ENCODE peak calls at places on chromosomes 2 and 18, in ten cellular contexts. One of them, this sample, is unnamed.

GRCh38 chr2:235746257-235746934 is 252.6 kb downstream of the AGAP1 start:
- DNase-seq in RWPE1: peak; percentile 79
- DNase-seq in bronchial epithelial cell: peak; percentile 73
- DNase-seq in endothelial cell of umbilical vein: peak; percentile 77
- DNase-seq in testis: peak; percentile 76
- DNase-seq in WTC11: peak; percentile 72
- DNase-seq in astrocyte: peak; percentile 73
- DNase-seq in choroid plexus epithelial cell: peak; percentile 93
- DNase-seq in foreskin keratinocyte: peak; percentile 59
- DNase-seq in neural crest cell: peak; percentile 59
- DNase-seq in this sample: no peak

GRCh38 chr2:118667366-118667765 is 180.1 kb downstream of the EN1 start:
- DNase-seq in RWPE1: no peak
- DNase-seq in bronchial epithelial cell: no peak
- DNase-seq in endothelial cell of umbilical vein: no peak
- DNase-seq in testis: no peak
- DNase-seq in WTC11: no peak
- DNase-seq in astrocyte: peak; percentile 89
- DNase-seq in choroid plexus epithelial cell: no peak
- DNase-seq in foreskin keratinocyte: no peak
- DNase-seq in neural crest cell: no peak
- DNase-seq in this sample: no peak

GRCh38 chr2:35298493-35298892 is 1057.1 kb upstream of the CRIM1 start:
- DNase-seq in RWPE1: peak; percentile 44
- DNase-seq in bronchial epithelial cell: peak; percentile 43
- DNase-seq in endothelial cell of umbilical vein: peak; percentile 92
- DNase-seq in testis: no peak
- DNase-seq in WTC11: no peak
- DNase-seq in astrocyte: peak; percentile 90
- DNase-seq in choroid plexus epithelial cell: peak; percentile 66
- DNase-seq in foreskin keratinocyte: peak; percentile 23
- DNase-seq in neural crest cell: no peak
- DNase-seq in this sample: no peak

GRCh38 chr2:200199005-200199404 is 107.5 kb upstream of the SPATS2L start:
- DNase-seq in RWPE1: no peak
- DNase-seq in bronchial epithelial cell: no peak
- DNase-seq in endothelial cell of umbilical vein: no peak
- DNase-seq in testis: no peak
- DNase-seq in WTC11: no peak
- DNase-seq in astrocyte: no peak
- DNase-seq in choroid plexus epithelial cell: no peak
- DNase-seq in foreskin keratinocyte: no peak
- DNase-seq in neural crest cell: no peak
- DNase-seq in this sample: no peak

GRCh38 chr2:33275689-33276444 is 200.6 kb upstream of the RASGRP3 start:
- DNase-seq in RWPE1: peak; percentile 87
- DNase-seq in bronchial epithelial cell: peak; percentile 98
- DNase-seq in endothelial cell of umbilical vein: peak; percentile 80
- DNase-seq in testis: no peak
- DNase-seq in WTC11: no peak
- DNase-seq in astrocyte: peak; percentile 98
- DNase-seq in choroid plexus epithelial cell: peak; percentile 98
- DNase-seq in foreskin keratinocyte: peak; percentile 56
- DNase-seq in neural crest cell: no peak
- DNase-seq in this sample: peak; percentile 35

GRCh38 chr2:152453129-152453642 is 118.2 kb downstream of the FMNL2 start:
- DNase-seq in RWPE1: no peak
- DNase-seq in bronchial epithelial cell: no peak
- DNase-seq in endothelial cell of umbilical vein: no peak
- DNase-seq in testis: no peak
- DNase-seq in WTC11: peak; percentile 28
- DNase-seq in astrocyte: no peak
- DNase-seq in choroid plexus epithelial cell: peak; percentile 41
- DNase-seq in foreskin keratinocyte: no peak
- DNase-seq in neural crest cell: peak; percentile 44
- DNase-seq in this sample: no peak

GRCh38 chr2:181362561-181362960 is 94.6 kb upstream of the ITGA4 start:
- DNase-seq in RWPE1: no peak
- DNase-seq in bronchial epithelial cell: no peak
- DNase-seq in endothelial cell of umbilical vein: no peak
- DNase-seq in testis: no peak
- DNase-seq in WTC11: no peak
- DNase-seq in astrocyte: no peak
- DNase-seq in choroid plexus epithelial cell: no peak
- DNase-seq in foreskin keratinocyte: no peak
- DNase-seq in neural crest cell: no peak
- DNase-seq in this sample: no peak

GRCh38 chr2:217327981-217328760 is 468.3 kb upstream of the TNP1 start:
- DNase-seq in RWPE1: no peak
- DNase-seq in bronchial epithelial cell: no peak
- DNase-seq in endothelial cell of umbilical vein: no peak
- DNase-seq in testis: no peak
- DNase-seq in WTC11: no peak
- DNase-seq in astrocyte: peak; percentile 52
- DNase-seq in choroid plexus epithelial cell: no peak
- DNase-seq in foreskin keratinocyte: no peak
- DNase-seq in neural crest cell: no peak
- DNase-seq in this sample: no peak

GRCh38 chr2:135162377-135162776 is 110.3 kb downstream of the RAB3GAP1 start:
- DNase-seq in RWPE1: no peak
- DNase-seq in bronchial epithelial cell: peak; percentile 55
- DNase-seq in endothelial cell of umbilical vein: no peak
- DNase-seq in testis: no peak
- DNase-seq in WTC11: no peak
- DNase-seq in astrocyte: no peak
- DNase-seq in choroid plexus epithelial cell: no peak
- DNase-seq in foreskin keratinocyte: peak; percentile 20
- DNase-seq in neural crest cell: no peak
- DNase-seq in this sample: no peak

DNA sequence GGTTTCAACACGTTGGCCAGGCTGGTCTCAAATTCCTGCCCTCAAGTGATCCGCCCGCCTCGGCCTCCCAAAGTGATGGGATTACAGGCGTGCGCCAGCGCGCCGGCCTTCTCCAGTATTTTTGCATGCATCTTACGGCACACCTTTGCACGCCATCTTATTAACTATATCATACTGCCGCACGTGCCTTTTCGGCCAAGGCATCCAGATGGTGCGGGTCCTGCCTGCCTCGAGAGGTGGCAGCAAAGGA is 759 bp upstream of the ING5 start:
- DNase-seq in RWPE1: no peak
- DNase-seq in bronchial epithelial cell: peak; percentile 67
- DNase-seq in endothelial cell of umbilical vein: no peak
- DNase-seq in testis: no peak
- DNase-seq in WTC11: no peak
- DNase-seq in astrocyte: peak; percentile 39
- DNase-seq in choroid plexus epithelial cell: peak; percentile 62
- DNase-seq in foreskin keratinocyte: peak; percentile 66
- DNase-seq in neural crest cell: no peak
- DNase-seq in this sample: no peak
- TF ChIP-seq CTCF in RWPE1: peak; percentile 66
- TF ChIP-seq CTCF in bronchial epithelial cell: peak; percentile 55
- TF ChIP-seq CTCF in endothelial cell of umbilical vein: peak; percentile 26
- TF ChIP-seq CTCF in testis: peak; percentile 24
- TF ChIP-seq CTCF in WTC11: no peak
- TF ChIP-seq CTCF in astrocyte: no peak
- TF ChIP-seq CTCF in choroid plexus epithelial cell: peak; percentile 36
- TF ChIP-seq CTCF in foreskin keratinocyte: peak; percentile 68
- TF ChIP-seq CTCF in neural crest cell: peak; percentile 52
- TF ChIP-seq CTCF in this sample: peak; percentile 63

GRCh38 chr2:23563673-23564617 is 179.0 kb downstream of the KLHL29 start:
- DNase-seq in RWPE1: peak; percentile 56
- DNase-seq in bronchial epithelial cell: peak; percentile 74
- DNase-seq in endothelial cell of umbilical vein: no peak
- DNase-seq in testis: no peak
- DNase-seq in WTC11: peak; percentile 36
- DNase-seq in astrocyte: peak; percentile 39
- DNase-seq in choroid plexus epithelial cell: peak; percentile 57
- DNase-seq in foreskin keratinocyte: peak; percentile 26
- DNase-seq in neural crest cell: no peak
- DNase-seq in this sample: no peak
- TF ChIP-seq CTCF in RWPE1: peak; percentile 54
- TF ChIP-seq CTCF in bronchial epithelial cell: no peak
- TF ChIP-seq CTCF in endothelial cell of umbilical vein: no peak
- TF ChIP-seq CTCF in testis: no peak
- TF ChIP-seq CTCF in WTC11: no peak
- TF ChIP-seq CTCF in astrocyte: no peak
- TF ChIP-seq CTCF in choroid plexus epithelial cell: peak; percentile 28
- TF ChIP-seq CTCF in foreskin keratinocyte: peak; percentile 10
- TF ChIP-seq CTCF in neural crest cell: no peak
- TF ChIP-seq CTCF in this sample: no peak

GRCh38 chr18:53153281-53153680 is 813.3 kb downstream of the DCC start:
- DNase-seq in RWPE1: no peak
- DNase-seq in bronchial epithelial cell: no peak
- DNase-seq in endothelial cell of umbilical vein: no peak
- DNase-seq in testis: peak; percentile 37
- DNase-seq in WTC11: peak; percentile 41
- DNase-seq in astrocyte: no peak
- DNase-seq in choroid plexus epithelial cell: no peak
- DNase-seq in foreskin keratinocyte: no peak
- DNase-seq in neural crest cell: peak; percentile 20
- DNase-seq in this sample: no peak
- TF ChIP-seq CTCF in RWPE1: no peak
- TF ChIP-seq CTCF in bronchial epithelial cell: no peak
- TF ChIP-seq CTCF in endothelial cell of umbilical vein: no peak
- TF ChIP-seq CTCF in testis: peak; percentile 10
- TF ChIP-seq CTCF in WTC11: peak; percentile 71
- TF ChIP-seq CTCF in astrocyte: peak; percentile 31
- TF ChIP-seq CTCF in choroid plexus epithelial cell: no peak
- TF ChIP-seq CTCF in foreskin keratinocyte: peak; percentile 14
- TF ChIP-seq CTCF in neural crest cell: peak; percentile 65
- TF ChIP-seq CTCF in this sample: no peak

GRCh38 chr2:211455225-211455841 is 898.9 kb downstream of the CPS1 start:
- DNase-seq in RWPE1: peak; percentile 32
- DNase-seq in bronchial epithelial cell: peak; percentile 40
- DNase-seq in endothelial cell of umbilical vein: peak; percentile 63
- DNase-seq in testis: peak; percentile 63
- DNase-seq in WTC11: peak; percentile 45
- DNase-seq in astrocyte: peak; percentile 6
- DNase-seq in choroid plexus epithelial cell: peak; percentile 66
- DNase-seq in foreskin keratinocyte: no peak
- DNase-seq in neural crest cell: peak; percentile 53
- DNase-seq in this sample: no peak
- TF ChIP-seq CTCF in RWPE1: peak; percentile 95
- TF ChIP-seq CTCF in bronchial epithelial cell: peak; percentile 77
- TF ChIP-seq CTCF in endothelial cell of umbilical vein: peak; percentile 83
- TF ChIP-seq CTCF in testis: peak; percentile 76
- TF ChIP-seq CTCF in WTC11: peak; percentile 83
- TF ChIP-seq CTCF in astrocyte: peak; percentile 99
- TF ChIP-seq CTCF in choroid plexus epithelial cell: peak; percentile 96
- TF ChIP-seq CTCF in foreskin keratinocyte: peak; percentile 85
- TF ChIP-seq CTCF in neural crest cell: peak; percentile 97
- TF ChIP-seq CTCF in this sample: peak; percentile 43

DNA sequence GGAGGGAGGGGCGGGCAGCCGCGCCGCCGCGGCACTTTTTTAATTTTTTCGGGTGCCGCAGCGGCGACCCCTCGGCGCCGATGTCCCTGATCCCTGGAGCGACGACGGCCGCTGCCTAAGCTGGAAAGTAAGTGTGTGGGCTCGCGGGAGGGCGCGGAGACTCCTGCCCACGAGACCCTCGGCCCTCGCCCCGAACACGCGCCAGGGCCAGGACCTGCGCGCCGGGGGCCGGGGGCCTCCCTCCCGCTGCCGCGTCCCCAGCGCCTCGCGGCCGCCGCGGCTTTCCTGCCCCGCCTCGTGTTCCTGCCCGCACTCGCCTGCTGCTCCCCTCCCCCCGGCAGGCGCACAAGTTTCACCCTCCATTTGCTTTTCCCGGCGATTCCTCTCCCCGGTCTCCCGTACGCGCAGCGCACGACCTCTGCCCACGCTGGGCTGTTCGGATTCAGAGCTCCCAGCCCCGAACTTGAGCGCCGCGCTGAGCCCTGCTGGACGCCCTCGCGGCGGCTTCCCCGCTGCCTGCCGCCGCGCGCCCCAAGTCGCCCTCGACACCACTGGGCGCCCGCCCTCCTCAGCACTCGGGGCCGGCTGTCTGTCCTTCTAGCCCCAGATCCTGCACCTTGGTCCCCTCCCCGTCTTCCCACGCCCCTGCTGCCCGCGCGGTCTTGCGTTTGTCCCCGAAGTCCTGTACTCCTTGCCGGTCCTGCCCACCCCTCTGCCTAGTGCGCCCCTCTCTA is 507 bp downstream of the PKP4 start:
- DNase-seq in RWPE1: peak; percentile 58
- DNase-seq in bronchial epithelial cell: peak; percentile 55
- DNase-seq in endothelial cell of umbilical vein: no peak
- DNase-seq in testis: peak; percentile 63
- DNase-seq in WTC11: peak; percentile 56
- DNase-seq in astrocyte: peak; percentile 52
- DNase-seq in choroid plexus epithelial cell: peak; percentile 71
- DNase-seq in foreskin keratinocyte: peak; percentile 52
- DNase-seq in neural crest cell: peak; percentile 58
- DNase-seq in this sample: peak; percentile 26
- TF ChIP-seq CTCF in RWPE1: no peak
- TF ChIP-seq CTCF in bronchial epithelial cell: peak; percentile 18
- TF ChIP-seq CTCF in endothelial cell of umbilical vein: no peak
- TF ChIP-seq CTCF in testis: no peak
- TF ChIP-seq CTCF in WTC11: no peak
- TF ChIP-seq CTCF in astrocyte: no peak
- TF ChIP-seq CTCF in choroid plexus epithelial cell: no peak
- TF ChIP-seq CTCF in foreskin keratinocyte: no peak
- TF ChIP-seq CTCF in neural crest cell: no peak
- TF ChIP-seq CTCF in this sample: no peak

GRCh38 chr2:104412384-104412783 is 441.5 kb upstream of the POU3F3 start:
- DNase-seq in RWPE1: peak; percentile 11
- DNase-seq in bronchial epithelial cell: peak; percentile 17
- DNase-seq in endothelial cell of umbilical vein: no peak
- DNase-seq in testis: peak; percentile 77
- DNase-seq in WTC11: peak; percentile 65
- DNase-seq in astrocyte: no peak
- DNase-seq in choroid plexus epithelial cell: peak; percentile 6
- DNase-seq in foreskin keratinocyte: no peak
- DNase-seq in neural crest cell: peak; percentile 53
- DNase-seq in this sample: no peak
- TF ChIP-seq CTCF in RWPE1: peak; percentile 5
- TF ChIP-seq CTCF in bronchial epithelial cell: peak; percentile 34
- TF ChIP-seq CTCF in endothelial cell of umbilical vein: no peak
- TF ChIP-seq CTCF in testis: peak; percentile 30
- TF ChIP-seq CTCF in WTC11: peak; percentile 65
- TF ChIP-seq CTCF in astrocyte: peak; percentile 70
- TF ChIP-seq CTCF in choroid plexus epithelial cell: peak; percentile 45
- TF ChIP-seq CTCF in foreskin keratinocyte: peak; percentile 36
- TF ChIP-seq CTCF in neural crest cell: peak; percentile 73
- TF ChIP-seq CTCF in this sample: no peak

GRCh38 chr2:97748397-97748796 is 35.0 kb downstream of the ZAP70 start:
- DNase-seq in RWPE1: no peak
- DNase-seq in bronchial epithelial cell: no peak
- DNase-seq in endothelial cell of umbilical vein: no peak
- DNase-seq in testis: no peak
- DNase-seq in WTC11: peak; percentile 85
- DNase-seq in astrocyte: no peak
- DNase-seq in choroid plexus epithelial cell: no peak
- DNase-seq in foreskin keratinocyte: no peak
- DNase-seq in neural crest cell: peak; percentile 26
- DNase-seq in this sample: peak; percentile 56
- TF ChIP-seq CTCF in RWPE1: no peak
- TF ChIP-seq CTCF in bronchial epithelial cell: peak; percentile 41
- TF ChIP-seq CTCF in endothelial cell of umbilical vein: no peak
- TF ChIP-seq CTCF in testis: no peak
- TF ChIP-seq CTCF in WTC11: peak; percentile 35
- TF ChIP-seq CTCF in astrocyte: no peak
- TF ChIP-seq CTCF in choroid plexus epithelial cell: peak; percentile 29
- TF ChIP-seq CTCF in foreskin keratinocyte: peak; percentile 50
- TF ChIP-seq CTCF in neural crest cell: peak; percentile 43
- TF ChIP-seq CTCF in this sample: peak; percentile 63